ENCODE peak calls at places on chromosome 1, in five cellular contexts. Q is colonic mucosa, C is K562, Y is lower lobe of right lung, Z is brain microvascular endothelial cell. G is an unnamed sample.

GRCh38 chr1:77847621-77848080 is 40.8 kb upstream of the NEXN start:
- DNase-seq in Q (no peak), C (no peak), Y (no peak), Z (no peak), G (no peak)

GRCh38 chr1:82086739-82087138 is 286.0 kb downstream of the ADGRL2 start:
- DNase-seq in Q (no peak), C (no peak), Y (no peak), Z (peak), G (peak)

GRCh38 chr1:34858901-34859441 is 578 bp downstream of the SMIM12 start:
- DNase-seq in Q (peak), C (peak), Y (no peak), Z (peak), G (peak)

GRCh38 chr1:8764301-8764937 is 53.0 kb downstream of the RERE start:
- DNase-seq in Q (no peak), C (no peak), Y (no peak), Z (no peak), G (no peak)

GRCh38 chr1:91383461-91383860 is 21.2 kb downstream of the HFM1 start:
- DNase-seq in Q (no peak), C (no peak), Y (no peak), Z (no peak), G (peak)

GRCh38 chr1:36818771-36819170 is 215.5 kb downstream of the GRIK3 start:
- DNase-seq in Q (no peak), C (no peak), Y (no peak), Z (no peak), G (no peak)

GRCh38 chr1:154884868-154885706 is 15.0 kb upstream of the KCNN3 start:
- DNase-seq in Q (no peak), C (no peak), Y (no peak), Z (no peak), G (no peak)

GRCh38 chr1:203462878-203463277 is 12.7 kb upstream of the PRELP start:
- DNase-seq in Q (no peak), C (no peak), Y (peak), Z (peak), G (peak)

GRCh38 chr1:36734356-36734755 is 251.6 kb upstream of the CSF3R start:
- DNase-seq in Q (no peak), C (no peak), Y (no peak), Z (no peak), G (no peak)

GRCh38 chr1:90198616-90199015 is 203.7 kb downstream of the ZNF326 start:
- DNase-seq in Q (no peak), C (no peak), Y (no peak), Z (no peak), G (no peak)

GRCh38 chr1:160814856-160815255 is 18.9 kb downstream of the LY9 start:
- DNase-seq in Q (no peak), C (no peak), Y (no peak), Z (no peak), G (no peak)

GRCh38 chr1:218496561-218496960 is 151.4 kb downstream of the TGFB2 start:
- DNase-seq in Q (no peak), C (no peak), Y (no peak), Z (peak), G (peak)

GRCh38 chr1:12163210-12163609 is 3.6 kb upstream of the TNFRSF1B start:
- DNase-seq in Q (no peak), C (no peak), Y (no peak), Z (no peak), G (no peak)

GRCh38 chr1:31859719-31860118 is 43.9 kb upstream of the SPOCD1 start:
- DNase-seq in Q (no peak), C (no peak), Y (no peak), Z (no peak), G (no peak)

GRCh38 chr1:179143332-179143731 is 61.5 kb downstream of the TOR3A start:
- DNase-seq in Q (no peak), C (no peak), Y (no peak), Z (peak), G (peak)

GRCh38 chr1:168605443-168605842 is 29.0 kb downstream of the XCL1 start:
- DNase-seq in Q (no peak), C (no peak), Y (no peak), Z (no peak), G (no peak)

GRCh38 chr1:91940496-91940895 is 8.7 kb upstream of the BRDT start:
- DNase-seq in Q (no peak), C (no peak), Y (no peak), Z (no peak), G (no peak)

GRCh38 chr1:15923241-15923640 is 52.7 kb downstream of the ZBTB17 start:
- DNase-seq in Q (no peak), C (no peak), Y (no peak), Z (peak), G (peak)

GRCh38 chr1:239566074-239566473 is 179.7 kb downstream of the CHRM3 start:
- DNase-seq in Q (no peak), C (no peak), Y (no peak), Z (no peak), G (no peak)

GRCh38 chr1:85677656-85678055 is 30.6 kb downstream of the ZNHIT6 start:
- DNase-seq in Q (no peak), C (no peak), Y (no peak), Z (no peak), G (no peak)

GRCh38 chr1:77068013-77068412 is 151.2 kb downstream of the PIGK start:
- DNase-seq in Q (no peak), C (no peak), Y (no peak), Z (no peak), G (no peak)

GRCh38 chr1:175033931-175034330 is 10.7 kb upstream of the MRPS14 start:
- DNase-seq in Q (no peak), C (no peak), Y (no peak), Z (no peak), G (no peak)

GRCh38 chr1:110176299-110176956 is 26.1 kb downstream of the SLC6A17 start:
- DNase-seq in Q (peak), C (no peak), Y (no peak), Z (no peak), G (no peak)

GRCh38 chr1:174040387-174040786 is 18.2 kb upstream of the RC3H1 start:
- DNase-seq in Q (no peak), C (no peak), Y (no peak), Z (peak), G (peak)

GRCh38 chr1:42258218-42258617 is 76.8 kb downstream of the FOXJ3 start:
- DNase-seq in Q (no peak), C (no peak), Y (no peak), Z (no peak), G (no peak)

GRCh38 chr1:27137022-27137542 is 17.8 kb downstream of the SLC9A1 start:
- DNase-seq in Q (peak), C (peak), Y (peak), Z (no peak), G (no peak)

GRCh38 chr1:206442101-206442500 is 28.2 kb upstream of the IKBKE start:
- DNase-seq in Q (no peak), C (peak), Y (no peak), Z (peak), G (peak)

GRCh38 chr1:22781483-22781882 is 70.8 kb downstream of the EPHB2 start:
- DNase-seq in Q (no peak), C (no peak), Y (no peak), Z (no peak), G (no peak)

GRCh38 chr1:201721131-201722049 is 107.6 kb upstream of the IPO9 start:
- DNase-seq in Q (no peak), C (no peak), Y (no peak), Z (peak), G (peak)

GRCh38 chr1:68049941-68050878 is at the start of gene DIRAS3:
- DNase-seq in Q (peak), C (no peak), Y (no peak), Z (peak), G (peak)

GRCh38 chr1:155255243-155256100 is at the start of gene ENTREP3:
- DNase-seq in Q (peak), C (peak), Y (peak), Z (peak), G (peak)

GRCh38 chr1:46653405-46653853 is 14.7 kb downstream of the ATPAF1 start:
- DNase-seq in Q (peak), C (no peak), Y (no peak), Z (no peak), G (peak)

GRCh38 chr1:43267818-43268425 is 1.9 kb upstream of the TMEM125 start:
- DNase-seq in Q (no peak), C (no peak), Y (no peak), Z (no peak), G (no peak)

GRCh38 chr1:212062832-212063438 is 27.4 kb downstream of the DTL start:
- DNase-seq in Q (no peak), C (peak), Y (no peak), Z (no peak), G (peak)

GRCh38 chr1:27632387-27633297 is 2.3 kb downstream of the FGR start:
- DNase-seq in Q (no peak), C (no peak), Y (no peak), Z (no peak), G (no peak)

GRCh38 chr1:201656670-201657032 is 117.7 kb downstream of the NAV1 start:
- DNase-seq in Q (peak), C (no peak), Y (no peak), Z (no peak), G (peak)

GRCh38 chr1:16110884-16111283 is 37.4 kb upstream of the FAM131C start:
- DNase-seq in Q (no peak), C (no peak), Y (no peak), Z (no peak), G (no peak)

DNA sequence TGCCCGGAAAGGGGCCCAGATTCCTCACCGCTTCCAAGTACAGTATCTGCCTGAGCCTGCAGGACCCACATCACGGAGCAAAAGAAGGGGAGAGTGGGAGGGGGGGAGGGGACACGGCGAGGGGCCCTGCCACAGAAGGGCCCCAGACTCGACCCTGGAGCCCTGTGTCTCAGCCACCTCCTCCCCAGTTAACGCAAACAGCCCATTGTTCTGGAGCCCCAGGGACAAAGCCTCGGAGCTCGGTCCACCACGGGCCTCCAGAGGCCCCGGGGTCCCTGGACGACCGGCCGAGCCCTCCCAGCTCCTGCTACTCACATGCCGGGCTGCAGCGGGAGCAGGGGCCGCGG is 512 bp downstream of the MEGF6 start:
- DNase-seq in Q (no peak), C (no peak), Y (no peak), Z (no peak), G (no peak)
- H3K4me3 ChIP-seq in Q (peak), C (no peak), Y (peak), Z (no peak), G (peak)

GRCh38 chr1:20590313-20590777 is 1.4 kb downstream of the CDA start:
- DNase-seq in Q (peak), C (no peak), Y (peak), Z (no peak), G (peak)

GRCh38 chr1:20589331-20590312 is 725 bp downstream of the CDA start:
- DNase-seq in Q (peak), C (no peak), Y (peak), Z (no peak), G (peak)

GRCh38 chr1:20586939-20587638 is 1.8 kb upstream of the CDA start:
- DNase-seq in Q (no peak), C (no peak), Y (no peak), Z (no peak), G (peak)

GRCh38 chr1:20587639-20588017 is 1.3 kb upstream of the CDA start:
- DNase-seq in Q (peak), C (no peak), Y (no peak), Z (peak), G (peak)

GRCh38 chr1:20588634-20589225 is at the start of gene CDA:
- DNase-seq in Q (peak), C (no peak), Y (peak), Z (no peak), G (no peak)
- H3K4me3 ChIP-seq in Q (peak), C (no peak), Y (peak), Z (no peak), G (peak)

GRCh38 chr1:51735746-51736254 is 118.9 kb downstream of the OSBPL9 start:
- DNase-seq in Q (no peak), C (no peak), Y (no peak), Z (no peak), G (no peak)

GRCh38 chr1:51736702-51737101 is 119.8 kb downstream of the OSBPL9 start:
- DNase-seq in Q (no peak), C (peak), Y (no peak), Z (peak), G (peak)

GRCh38 chr1:51732701-51733425 is 116.0 kb downstream of the OSBPL9 start:
- DNase-seq in Q (no peak), C (peak), Y (no peak), Z (no peak), G (no peak)

GRCh38 chr1:51733793-51734522 is 117.1 kb downstream of the OSBPL9 start:
- DNase-seq in Q (no peak), C (no peak), Y (no peak), Z (no peak), G (peak)

GRCh38 chr1:51734899-51735745 is 118.2 kb downstream of the OSBPL9 start:
- DNase-seq in Q (no peak), C (peak), Y (no peak), Z (no peak), G (no peak)
- H3K4me3 ChIP-seq in Q (no peak), C (peak), Y (no peak), Z (no peak), G (no peak)

GRCh38 chr1:156706647-156707008 is 1.2 kb upstream of the CRABP2 start:
- DNase-seq in Q (peak), C (no peak), Y (peak), Z (no peak), G (peak)

GRCh38 chr1:156707027-156707426 is 1.6 kb upstream of the CRABP2 start:
- DNase-seq in Q (no peak), C (no peak), Y (no peak), Z (no peak), G (no peak)

GRCh38 chr1:156705321-156705917 is at the start of gene CRABP2:
- DNase-seq in Q (no peak), C (no peak), Y (peak), Z (no peak), G (no peak)

GRCh38 chr1:156704930-156705320 is 458 bp downstream of the CRABP2 start:
- DNase-seq in Q (peak), C (no peak), Y (peak), Z (peak), G (peak)

DNA sequence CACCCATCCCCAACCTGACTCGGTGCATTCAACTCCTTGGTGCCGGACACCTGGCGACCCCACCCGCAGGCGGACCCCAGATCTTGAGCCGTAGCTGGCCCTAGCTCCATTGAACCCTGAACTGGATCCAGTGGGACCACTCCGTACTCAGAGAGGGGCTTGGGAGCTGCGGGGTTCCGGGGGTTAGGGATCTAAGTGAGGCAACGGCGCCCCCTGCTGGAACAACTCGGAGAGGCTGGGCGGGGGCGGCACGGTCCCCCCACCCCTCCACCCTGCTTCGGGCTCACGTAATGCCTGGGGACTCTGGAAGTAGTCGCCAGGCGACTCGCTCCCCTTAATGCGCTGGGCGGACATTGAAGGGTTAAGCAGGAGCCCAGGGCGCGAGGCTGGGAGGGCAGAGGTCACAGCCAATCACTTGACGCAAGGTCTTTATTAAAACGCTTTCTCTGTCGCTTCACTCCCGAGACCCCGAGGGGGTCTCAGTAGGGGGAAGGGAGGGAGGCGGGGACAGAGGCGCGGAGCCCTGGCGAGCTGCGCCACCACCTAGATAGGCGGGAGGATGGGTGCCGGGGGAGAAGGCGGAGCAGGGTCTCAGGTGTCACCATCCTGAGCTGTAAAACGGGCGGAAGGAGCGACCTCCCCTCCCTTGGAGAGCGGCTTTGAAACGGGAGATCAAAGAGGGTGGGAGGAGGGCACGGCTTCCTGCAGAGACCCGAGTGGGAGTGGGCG is 699 bp upstream of the CRABP2 start:
- DNase-seq in Q (peak), C (peak), Y (peak), Z (no peak), G (peak)
- H3K4me3 ChIP-seq in Q (peak), C (peak), Y (peak), Z (peak), G (peak)

GRCh38 chr1:162070094-162070748 is 730 bp downstream of the NOS1AP start:
- DNase-seq in Q (peak), C (no peak), Y (peak), Z (no peak), G (no peak)

GRCh38 chr1:162074548-162074947 is 5.1 kb downstream of the NOS1AP start:
- DNase-seq in Q (no peak), C (no peak), Y (no peak), Z (peak), G (no peak)

GRCh38 chr1:162072770-162073169 is 3.3 kb downstream of the NOS1AP start:
- DNase-seq in Q (no peak), C (no peak), Y (no peak), Z (no peak), G (no peak)

GRCh38 chr1:162069334-162070093 is at the start of gene NOS1AP:
- DNase-seq in Q (peak), C (peak), Y (peak), Z (peak), G (peak)

GRCh38 chr1:162070825-162071224 is 1.3 kb downstream of the NOS1AP start:
- DNase-seq in Q (peak), C (no peak), Y (no peak), Z (no peak), G (peak)
- H3K4me3 ChIP-seq in Q (peak), C (no peak), Y (peak), Z (no peak), G (peak)

GRCh38 chr1:164559342-164560070 is 522 bp downstream of the PBX1 start:
- DNase-seq in Q (peak), C (no peak), Y (peak), Z (no peak), G (no peak)
- H3K4me3 ChIP-seq in Q (peak), C (no peak), Y (peak), Z (peak), G (peak)

GRCh38 chr1:215899901-215900300 is 332.8 kb downstream of the KCTD3 start:
- DNase-seq in Q (no peak), C (no peak), Y (no peak), Z (no peak), G (no peak)

GRCh38 chr1:215911406-215911968 is 344.4 kb downstream of the KCTD3 start:
- DNase-seq in Q (no peak), C (no peak), Y (no peak), Z (no peak), G (peak)

GRCh38 chr1:215900684-215901083 is 333.6 kb downstream of the KCTD3 start:
- DNase-seq in Q (no peak), C (no peak), Y (no peak), Z (no peak), G (no peak)

GRCh38 chr1:215905493-215906095 is 338.5 kb downstream of the KCTD3 start:
- DNase-seq in Q (no peak), C (no peak), Y (no peak), Z (no peak), G (no peak)
- H3K4me3 ChIP-seq in Q (no peak), C (no peak), Y (no peak), Z (no peak), G (no peak)

GRCh38 chr1:111570781-111571181 is 48.8 kb upstream of the RAP1A start:
- DNase-seq in Q (no peak), C (peak), Y (no peak), Z (no peak), G (peak)

GRCh38 chr1:111569913-111570312 is 49.7 kb upstream of the RAP1A start:
- DNase-seq in Q (no peak), C (no peak), Y (no peak), Z (no peak), G (no peak)

GRCh38 chr1:111571239-111571638 is 48.4 kb upstream of the RAP1A start:
- DNase-seq in Q (no peak), C (no peak), Y (no peak), Z (no peak), G (no peak)

GRCh38 chr1:111565957-111566356 is 53.6 kb upstream of the RAP1A start:
- DNase-seq in Q (no peak), C (no peak), Y (no peak), Z (no peak), G (no peak)

DNA sequence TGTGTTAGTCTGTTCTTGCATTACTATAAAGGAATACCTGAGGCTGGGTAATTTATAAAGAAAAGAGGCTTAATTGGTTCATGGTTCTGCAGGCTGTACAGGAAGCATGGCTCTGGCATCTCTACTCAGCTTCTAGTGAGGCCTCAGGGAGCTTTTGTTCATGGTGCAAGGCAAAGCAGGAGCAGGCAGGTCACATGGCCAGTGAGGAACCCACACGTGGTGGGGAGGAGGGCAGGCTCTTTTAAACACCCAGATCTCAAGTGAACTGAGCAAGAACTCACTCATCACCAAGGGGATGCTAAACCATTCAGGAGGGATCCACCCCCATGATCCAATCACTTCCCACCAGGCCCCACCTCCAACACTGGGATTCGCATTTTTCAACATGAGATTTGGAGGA is 51.4 kb upstream of the RAP1A start:
- DNase-seq in Q (no peak), C (no peak), Y (no peak), Z (no peak), G (no peak)
- H3K4me3 ChIP-seq in Q (no peak), C (no peak), Y (no peak), Z (no peak), G (no peak)

GRCh38 chr1:53948291-53948690 is 2.1 kb downstream of the LRRC42 start:
- DNase-seq in Q (no peak), C (no peak), Y (no peak), Z (no peak), G (peak)
- H3K4me3 ChIP-seq in Q (no peak), C (no peak), Y (no peak), Z (no peak), G (no peak)